ENCODE peak calls at places on chromosomes 4 and X, in four cellular contexts. F, V, Q and M are unnamed samples.

GRCh38 chrX:3129256-3129655 is 88.0 kb downstream of the ARSF start:
- DNase-seq in V (no peak), F (no peak), Q (peak; percentile 46), M (peak; percentile 8)

GRCh38 chrX:71107762-71108360 is 1.3 kb upstream of the CXorf65 start:
- DNase-seq in Q (no peak), F (peak; percentile 27), V (no peak), M (no peak)

GRCh38 chrX:110402091-110402854 is 43.6 kb downstream of the RTL9 start:
- DNase-seq in F (no peak), V (peak; percentile 15), Q (no peak), M (peak; percentile 34)

GRCh38 chr4:94714360-94714759 is 43.4 kb upstream of the BMPR1B start:
- DNase-seq in Q (no peak), V (no peak), F (no peak), M (no peak)

GRCh38 chr4:61500883-61501282 is 300.8 kb downstream of the ADGRL3 start:
- DNase-seq in V (no peak), Q (no peak), F (no peak), M (no peak)

GRCh38 chr4:8560265-8561047 is 19.7 kb upstream of the GPR78 start:
- DNase-seq in Q (no peak), F (peak; percentile 57), V (no peak), M (no peak)

GRCh38 chr4:14110407-14110806 is 482.9 kb upstream of the BOD1L1 start:
- DNase-seq in Q (no peak), F (no peak), V (no peak), M (no peak)

GRCh38 chr4:41146716-41147506 is 67.4 kb downstream of the APBB2 start:
- DNase-seq in F (peak; percentile 81), V (no peak), Q (no peak), M (no peak)

GRCh38 chr4:123921339-123921738 is 524.7 kb downstream of the SPRY1 start:
- DNase-seq in V (no peak), F (no peak), Q (no peak), M (no peak)

GRCh38 chr4:1047976-1048780 is 36.8 kb downstream of the FGFRL1 start:
- DNase-seq in V (no peak), F (peak; percentile 79), Q (no peak), M (peak; percentile 4)

GRCh38 chr4:153260152-153260551 is 55.9 kb downstream of the TRIM2 start:
- DNase-seq in Q (no peak), F (no peak), V (no peak), M (no peak)

GRCh38 chrX:132853040-132853439 is 105.4 kb downstream of the HS6ST2 start:
- DNase-seq in F (no peak), V (no peak), Q (no peak), M (no peak)

GRCh38 chr4:98204236-98204553 is 57.0 kb upstream of the RAP1GDS1 start:
- DNase-seq in F (no peak), V (no peak), Q (no peak), M (no peak)

GRCh38 chrX:119762718-119763117 is 4.3 kb downstream of the SOWAHD start:
- DNase-seq in Q (no peak), F (no peak), V (no peak), M (no peak)

GRCh38 chr4:145076473-145076855 is 21.5 kb downstream of the ANAPC10 start:
- DNase-seq in F (no peak), Q (no peak), V (no peak), M (no peak)
- H3K4me3 ChIP-seq in F (no peak overlapping the region), Q (no peak overlapping the region), V (no peak overlapping the region), M (no peak overlapping the region)

GRCh38 chr4:173526034-173526482 is 4.0 kb downstream of the HAND2 start:
- DNase-seq in F (no peak), Q (no peak), V (no peak), M (no peak)
- H3K4me3 ChIP-seq in F (peak overlapping the region; percentile 86), Q (no peak overlapping the region), V (peak overlapping the region; percentile 79), M (no peak overlapping the region)

DNA sequence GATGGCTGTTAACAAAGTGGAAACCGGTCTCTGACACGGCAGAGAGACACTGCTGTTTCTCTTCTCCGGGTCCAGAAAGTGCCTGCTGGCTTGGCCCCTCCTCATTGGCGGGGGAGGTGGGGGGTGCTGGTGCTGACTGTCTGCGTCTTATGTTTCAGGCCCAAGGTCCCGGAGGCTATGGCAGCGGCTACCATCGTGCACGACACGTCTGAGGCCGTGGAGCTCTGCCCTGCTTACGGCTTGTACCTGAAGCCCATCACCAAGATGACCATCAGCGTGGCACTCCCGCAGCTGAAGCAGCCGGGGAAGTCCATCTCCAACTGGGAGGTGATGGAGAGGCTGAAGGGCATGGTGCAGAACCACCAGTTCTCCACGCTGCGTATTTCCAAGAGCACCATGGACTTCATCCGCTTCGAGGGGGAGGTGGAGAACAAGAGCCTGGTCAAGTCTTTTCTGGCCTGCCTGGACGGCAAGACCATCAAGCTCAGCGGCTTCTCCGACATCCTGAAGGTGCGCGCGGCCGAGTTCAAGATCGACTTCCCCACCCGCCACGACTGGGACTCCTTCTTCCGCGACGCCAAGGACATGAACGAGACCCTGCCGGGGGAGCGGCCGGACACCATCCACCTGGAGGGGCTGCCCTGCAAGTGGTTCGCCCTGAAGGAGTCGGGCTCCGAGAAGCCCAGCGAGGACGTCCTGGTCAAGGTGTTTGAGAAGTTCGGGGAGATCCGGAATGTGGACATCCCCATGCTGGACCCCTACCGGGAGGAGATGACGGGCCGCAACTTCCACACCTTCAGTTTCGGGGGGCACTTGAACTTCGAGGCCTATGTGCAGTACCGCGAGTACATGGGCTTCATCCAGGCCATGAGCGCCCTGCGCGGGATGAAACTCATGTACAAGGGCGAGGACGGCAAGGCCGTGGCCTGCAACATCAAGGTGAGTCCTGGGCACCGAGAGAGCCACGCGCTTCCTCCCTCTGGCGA is 2.2 kb downstream of the AKAP17A start:
- DNase-seq in Q (no peak), V (no peak), F (peak; percentile 73), M (no peak)
- H3K4me3 ChIP-seq in Q (peak overlapping the region; percentile 93), V (peak overlapping the region; percentile 73), F (no peak overlapping the region), M (peak overlapping the region; percentile 88)

GRCh38 chr4:70841951-70842350 is 2.3 kb upstream of the GRSF1 start:
- DNase-seq in V (no peak), F (no peak), Q (no peak), M (no peak)

GRCh38 chr4:70838400-70838971 is 1.2 kb downstream of the GRSF1 start:
- DNase-seq in F (no peak), Q (no peak), V (no peak), M (no peak)

GRCh38 chr4:70842761-70843435 is 3.2 kb upstream of the GRSF1 start:
- DNase-seq in F (no peak), V (no peak), Q (no peak), M (no peak)

GRCh38 chr4:70838972-70839536 is 636 bp downstream of the GRSF1 start:
- DNase-seq in Q (no peak), V (peak; percentile 66), F (peak; percentile 86), M (peak; percentile 73)

GRCh38 chr4:70839537-70840093 is at the start of gene GRSF1:
- DNase-seq in F (peak; percentile 98), V (peak; percentile 96), Q (peak; percentile 78), M (peak; percentile 94)
- H3K4me3 ChIP-seq in F (peak within 1 kb of the TSS; percentile 56), V (peak within 1 kb of the TSS; percentile 88), Q (peak within 1 kb of the TSS; percentile 65), M (peak within 1 kb of the TSS; percentile 68)

DNA sequence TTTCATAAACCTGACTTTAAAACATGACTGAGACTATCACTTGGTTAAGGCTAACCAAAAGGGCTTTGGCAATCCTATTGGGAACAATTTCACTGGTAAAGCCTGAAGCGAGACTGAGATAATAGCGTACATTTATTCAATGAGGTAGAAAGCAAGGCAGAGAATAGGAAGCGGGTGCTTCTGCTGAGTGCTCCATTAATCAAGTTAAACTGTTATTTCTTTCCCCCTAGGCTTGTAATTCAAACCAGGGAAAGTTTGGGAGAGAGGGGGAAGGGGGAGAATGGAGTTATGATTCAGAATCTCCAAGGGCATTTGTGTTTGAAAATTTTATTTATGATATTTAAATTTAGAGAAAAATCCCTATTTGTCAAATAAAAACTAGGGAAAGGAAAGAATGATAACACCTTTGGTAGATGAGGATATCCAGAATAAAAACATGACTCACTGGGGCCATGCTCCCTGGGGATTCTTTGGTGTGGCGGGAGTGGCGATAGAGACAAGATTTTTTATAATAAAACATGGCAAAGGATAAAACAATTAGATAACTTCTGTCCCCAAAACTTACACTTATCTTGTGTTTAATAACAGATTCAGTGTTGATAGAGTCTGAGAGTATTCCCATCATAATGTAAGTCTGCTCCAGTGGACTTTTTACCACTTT is 34.7 kb upstream of the SORBS2 start:
- DNase-seq in F (no peak), Q (no peak), V (no peak), M (no peak)
- H3K4me3 ChIP-seq in F (no peak overlapping the region), Q (no peak overlapping the region), V (no peak overlapping the region), M (no peak overlapping the region)

GRCh38 chr4:5211274-5211852 is 160.1 kb downstream of the STK32B start:
- DNase-seq in Q (no peak), V (no peak), F (no peak), M (peak; percentile 25)

GRCh38 chr4:5218376-5219069 is 167.2 kb downstream of the STK32B start:
- DNase-seq in Q (no peak), F (no peak), V (no peak), M (no peak)

GRCh38 chr4:5217411-5217810 is 166.1 kb downstream of the STK32B start:
- DNase-seq in V (no peak), Q (no peak), F (no peak), M (no peak)

GRCh38 chr4:5212255-5213032 is 161.2 kb downstream of the STK32B start:
- DNase-seq in V (no peak), Q (no peak), F (no peak), M (no peak)

DNA sequence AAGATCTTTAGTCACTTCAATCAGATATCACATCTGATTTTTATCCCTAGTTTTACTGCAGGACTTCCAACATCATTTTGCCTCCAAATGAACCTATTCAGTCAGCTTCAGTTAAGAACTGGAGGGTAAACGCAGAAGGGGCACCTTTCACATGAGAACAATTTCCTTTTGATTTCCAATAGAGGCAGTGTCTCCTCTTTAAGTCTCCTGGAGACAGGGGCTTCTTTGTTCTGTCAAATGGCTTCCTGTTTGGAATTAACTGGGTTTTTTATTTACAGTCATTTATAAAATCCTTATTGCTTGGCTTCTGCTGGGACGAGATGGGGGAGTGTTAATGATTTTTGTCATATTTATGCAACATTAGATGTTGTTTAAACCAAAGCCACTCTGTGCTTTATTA is 164.0 kb downstream of the STK32B start:
- DNase-seq in Q (no peak), V (no peak), F (no peak), M (no peak)
- H3K4me3 ChIP-seq in Q (no peak overlapping the region), V (no peak overlapping the region), F (no peak overlapping the region), M (no peak overlapping the region)

GRCh38 chr4:143700060-143700419 is 435 bp downstream of the FREM3 start:
- DNase-seq in Q (peak; percentile 8), F (peak; percentile 83), V (peak; percentile 28), M (no peak)
- H3K4me3 ChIP-seq in Q (peak overlapping the region; percentile 25), F (peak overlapping the region; percentile 2), V (peak overlapping the region; percentile 52), M (peak overlapping the region; percentile 55)